ENCODE peak calls at places on chromosomes 6 and 20, in eight cellular contexts. N, K, W, I, L, H, X and G are unnamed samples.
A peak's percentile ranks its signal among the peaks of the same experiment; 100 is the strongest.

GRCh38 chr6:11381801-11382513 is 149.5 kb upstream of the NEDD9 start:
- DNase-seq in N (no peak), K (no peak), W (no peak), I (peak; percentile 62), L (no peak), H (no peak), X (no peak), G (no peak)

GRCh38 chr20:50123418-50123817 is 10.5 kb upstream of the UBE2V1 start:
- DNase-seq in N (no peak), K (no peak), W (no peak), I (no peak), L (no peak), H (no peak), X (peak; percentile 31), G (no peak)

GRCh38 chr6:46794068-46794467 is 879 bp downstream of the MEP1A start:
- DNase-seq in N (peak; percentile 10), K (no peak), W (peak; percentile 2), I (no peak), L (no peak), H (no peak), X (no peak), G (no peak)

GRCh38 chr6:89834884-89835792 is 5.5 kb downstream of the CASP8AP2 start:
- DNase-seq in N (peak; percentile 51), K (no peak), W (peak; percentile 69), I (peak; percentile 41), L (no peak), H (no peak), X (no peak), G (no peak)

GRCh38 chr6:154606457-154606856 is 96.0 kb upstream of the CNKSR3 start:
- DNase-seq in N (peak; percentile 2), K (no peak), W (no peak), I (no peak), L (no peak), H (no peak), X (no peak), G (no peak)

GRCh38 chr20:44586289-44586911 is 4.0 kb downstream of the PKIG start:
- DNase-seq in N (no peak), K (no peak), W (no peak), I (no peak), L (no peak), H (no peak), X (no peak), G (no peak)

GRCh38 chr6:37130704-37131103 is 39.2 kb upstream of the PIM1 start:
- DNase-seq in N (peak; percentile 54), K (peak; percentile 45), W (peak; percentile 50), I (no peak), L (no peak), H (no peak), X (no peak), G (no peak)

GRCh38 chr20:36544134-36545018 is 3.1 kb downstream of the MYL9 start:
- DNase-seq in N (peak; percentile 81), K (peak; percentile 66), W (peak; percentile 33), I (no peak), L (no peak), H (peak; percentile 30), X (no peak), G (no peak)

GRCh38 chr6:455006-455585 is 63.5 kb downstream of the IRF4 start:
- DNase-seq in N (no peak), K (no peak), W (no peak), I (no peak), L (peak; percentile 2), H (no peak), X (no peak), G (no peak)

GRCh38 chr6:137353842-137354397 is 134.7 kb upstream of the IFNGR1 start:
- DNase-seq in N (no peak), K (no peak), W (no peak), I (no peak), L (no peak), H (no peak), X (no peak), G (no peak)

GRCh38 chr20:54029176-54029575 is 41.2 kb downstream of the BCAS1 start:
- DNase-seq in N (no peak), K (no peak), W (no peak), I (no peak), L (no peak), H (no peak), X (no peak), G (no peak)

GRCh38 chr6:133890941-133891813 is 2.3 kb downstream of the TCF21 start:
- DNase-seq in N (no peak), K (no peak), W (peak; percentile 45), I (no peak), L (peak; percentile 59), H (peak; percentile 44), X (no peak), G (peak; percentile 67)

GRCh38 chr20:43799150-43799711 is 72.4 kb upstream of the GTSF1L start:
- DNase-seq in N (no peak), K (no peak), W (no peak), I (no peak), L (peak; percentile 54), H (no peak), X (no peak), G (no peak)

GRCh38 chr6:79613912-79614311 is 17.2 kb upstream of the SH3BGRL2 start:
- DNase-seq in N (no peak), K (no peak), W (no peak), I (no peak), L (no peak), H (no peak), X (no peak), G (no peak)

GRCh38 chr20:5481872-5482271 is 165.1 kb upstream of the PROKR2 start:
- DNase-seq in N (no peak), K (no peak), W (no peak), I (no peak), L (no peak), H (no peak), X (no peak), G (no peak)

GRCh38 chr6:4956625-4957024 is 47.2 kb downstream of the RPP40 start:
- DNase-seq in N (no peak), K (no peak), W (no peak), I (no peak), L (no peak), H (no peak), X (no peak), G (no peak)

GRCh38 chr6:40719671-40720374 is 132.7 kb upstream of the LRFN2 start:
- DNase-seq in N (peak; percentile 55), K (no peak), W (peak; percentile 81), I (no peak), L (peak; percentile 56), H (peak; percentile 31), X (no peak), G (no peak)

GRCh38 chr6:170292778-170293164 is 1.9 kb upstream of the DLL1 start:
- DNase-seq in N (no peak), K (no peak), W (peak; percentile 27), I (no peak), L (peak; percentile 52), H (no peak), X (no peak), G (no peak)

GRCh38 chr6:139378882-139379341 is 4.5 kb upstream of the CITED2 start:
- DNase-seq in N (peak; percentile 65), K (no peak), W (peak; percentile 34), I (no peak), L (no peak), H (no peak), X (no peak), G (no peak)

GRCh38 chr6:31462964-31463940 is 34.7 kb upstream of the MICB start:
- DNase-seq in N (peak; percentile 73), K (peak; percentile 79), W (peak; percentile 78), I (peak; percentile 87), L (peak; percentile 69), H (peak; percentile 89), X (peak; percentile 88), G (peak; percentile 88)

GRCh38 chr20:16007164-16007563 is 566.1 kb downstream of the KIF16B start:
- DNase-seq in N (no peak), K (no peak), W (no peak), I (no peak), L (no peak), H (no peak), X (no peak), G (no peak)

DNA sequence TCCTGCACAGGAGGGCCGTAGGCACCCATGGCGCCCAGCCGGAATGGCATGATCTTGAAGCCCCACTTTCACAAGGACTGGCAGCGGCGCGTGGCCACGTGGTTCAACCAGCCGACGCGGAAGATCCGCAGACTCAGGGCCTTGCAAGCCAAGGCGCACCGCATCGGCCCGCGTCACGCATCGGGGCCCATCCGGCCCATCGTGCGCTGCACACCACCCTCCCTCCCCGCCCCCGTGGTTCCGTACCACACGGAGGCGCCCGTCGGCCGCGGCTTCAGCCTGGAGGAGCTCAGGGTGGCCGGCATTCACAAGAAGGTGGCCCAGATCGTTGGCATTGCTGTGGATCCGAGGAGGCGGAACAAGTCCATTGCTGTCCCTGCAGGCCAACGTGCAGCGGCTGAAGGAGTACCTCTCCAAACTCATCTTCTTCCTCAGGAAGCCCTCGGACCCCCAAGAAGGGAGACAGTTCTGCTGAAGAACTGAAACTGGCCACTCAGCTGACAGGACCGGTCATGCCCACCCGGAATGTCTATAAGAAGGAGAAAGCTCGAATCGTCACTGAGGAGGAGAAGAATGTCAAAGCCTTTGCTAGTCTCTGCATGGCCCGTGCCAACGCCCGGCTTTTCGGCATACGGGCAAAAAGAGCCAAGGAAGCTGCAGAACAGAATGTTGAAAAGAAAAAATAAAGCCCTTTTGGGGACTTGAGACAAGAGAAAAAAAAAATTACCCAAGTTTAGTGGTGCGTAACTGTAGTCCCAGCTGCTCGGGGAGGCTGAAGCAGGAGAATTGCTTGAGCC is 9.9 kb upstream of the NCOA5 start:
- DNase-seq in N (no peak), K (no peak), W (no peak), I (no peak), L (no peak), H (no peak), X (no peak), G (no peak)
- TF ChIP-seq CTCF in N (no peak), K (no peak), W (no peak), I (no peak), L (no peak), H (peak; percentile 9), X (no peak), G (no peak)

GRCh38 chr6:43355862-43356590 is 13.4 kb downstream of the ZNF318 start:
- DNase-seq in N (peak; percentile 17), K (no peak), W (no peak), I (no peak), L (peak; percentile 16), H (peak; percentile 39), X (no peak), G (peak; percentile 29)
- TF ChIP-seq CTCF in N (no peak), K (no peak), W (peak; percentile 32), I (no peak), L (peak; percentile 34), H (peak; percentile 42), X (no peak), G (no peak)

GRCh38 chr6:136288566-136289326 is 900 bp downstream of the BCLAF1 start:
- DNase-seq in N (peak; percentile 96), K (peak; percentile 87), W (peak; percentile 93), I (peak; percentile 83), L (peak; percentile 53), H (peak; percentile 80), X (peak; percentile 81), G (peak; percentile 84)
- TF ChIP-seq CTCF in N (peak; percentile 2), K (peak; percentile 43), W (peak; percentile 29), I (peak; percentile 12), L (no peak), H (no peak), X (no peak), G (no peak)

GRCh38 chr6:7424967-7425807 is 35.6 kb downstream of the RIOK1 start:
- DNase-seq in N (peak; percentile 23), K (no peak), W (peak; percentile 59), I (no peak), L (peak; percentile 34), H (peak; percentile 62), X (no peak), G (no peak)
- TF ChIP-seq CTCF in N (peak; percentile 28), K (no peak), W (peak; percentile 67), I (no peak), L (peak; percentile 43), H (peak; percentile 59), X (peak; percentile 38), G (no peak)

GRCh38 chr6:149746147-149746946 is at the start of gene NUP43:
- DNase-seq in N (peak; percentile 95), K (peak; percentile 86), W (peak; percentile 93), I (peak; percentile 92), L (peak; percentile 86), H (peak; percentile 93), X (peak; percentile 93), G (peak; percentile 90)
- TF ChIP-seq CTCF in N (peak; percentile 28), K (peak; percentile 73), W (peak; percentile 42), I (peak; percentile 67), L (peak; percentile 47), H (peak; percentile 40), X (peak; percentile 76), G (peak; percentile 41)